ENCODE peak calls at places on chromosomes 6 and 20, in five cellular contexts. V, E, C, Q and N are unnamed samples.

GRCh38 chr20:3039426-3039825 is 4.0 kb upstream of the GNRH2 start:
- DNase-seq in E (no peak), Q (no peak), C (no peak), V (no peak), N (no peak)

GRCh38 chr6:55176958-55177357 is 2.6 kb downstream of the HCRTR2 start:
- DNase-seq in V (no peak), E (peak), C (no peak), Q (no peak), N (no peak)

GRCh38 chr20:46458891-46459750 is 52.7 kb upstream of the ELMO2 start:
- DNase-seq in V (peak), C (no peak), E (no peak), Q (no peak), N (peak)

GRCh38 chr6:37115236-37115894 is 54.6 kb upstream of the PIM1 start:
- DNase-seq in C (no peak), V (no peak), E (no peak), Q (no peak), N (no peak)

GRCh38 chr20:46354920-46355654 is 46.8 kb upstream of the CDH22 start:
- DNase-seq in E (no peak), V (no peak), Q (no peak), C (no peak), N (no peak)

GRCh38 chr6:35411066-35411465 is 41.1 kb upstream of the FANCE start:
- DNase-seq in Q (no peak), V (no peak), E (no peak), C (no peak), N (no peak)

GRCh38 chr6:159117031-159117430 is 52.2 kb upstream of the FNDC1 start:
- DNase-seq in C (no peak), Q (no peak), V (no peak), E (peak), N (no peak)

GRCh38 chr6:53803081-53803860 is 8.5 kb downstream of the LRRC1 start:
- DNase-seq in C (no peak), V (no peak), E (peak), Q (no peak), N (no peak)

GRCh38 chr20:44683263-44684046 is 31.7 kb upstream of the CCN5 start:
- DNase-seq in C (no peak), V (peak), E (no peak), Q (no peak), N (peak)

GRCh38 chr6:104019075-104019474 is 840.6 kb downstream of the HACE1 start:
- DNase-seq in E (no peak), Q (no peak), V (no peak), C (no peak), N (no peak)

GRCh38 chr6:107495196-107495643 is 5.3 kb downstream of the SOBP start:
- DNase-seq in V (no peak), E (no peak), Q (peak), C (peak), N (no peak)

GRCh38 chr6:108002365-108003221 is 44.6 kb upstream of the SEC63 start:
- DNase-seq in V (peak), C (no peak), E (no peak), Q (no peak), N (no peak)

GRCh38 chr20:24989162-24989561 is 3.4 kb downstream of the APMAP start:
- DNase-seq in Q (peak), E (no peak), C (no peak), V (no peak), N (no peak)

GRCh38 chr20:19081937-19082336 is 130.5 kb upstream of the SLC24A3 start:
- DNase-seq in Q (no peak), C (no peak), E (no peak), V (no peak), N (no peak)

GRCh38 chr6:124260337-124260736 is 456.7 kb downstream of the NKAIN2 start:
- DNase-seq in C (no peak), V (no peak), Q (no peak), E (no peak), N (no peak)

GRCh38 chr20:34437330-34437986 is 74.4 kb downstream of the ITCH start:
- DNase-seq in C (no peak), V (no peak), E (peak), Q (no peak), N (no peak)

GRCh38 chr20:40666336-40666735 is 22.7 kb downstream of the MAFB start:
- DNase-seq in Q (no peak), V (no peak), E (no peak), C (no peak), N (no peak)

GRCh38 chr6:55014321-55015088 is 159.8 kb upstream of the HCRTR2 start:
- DNase-seq in E (no peak), V (no peak), C (no peak), Q (no peak), N (no peak)

GRCh38 chr6:53795254-53795701 is 473 bp downstream of the LRRC1 start:
- DNase-seq in C (no peak), Q (no peak), E (no peak), V (no peak), N (no peak)

GRCh38 chr6:168730931-168731716 is 290.1 kb downstream of the SMOC2 start:
- DNase-seq in E (no peak), Q (no peak), C (no peak), V (no peak), N (no peak)

GRCh38 chr20:57905448-57905847 is 195.6 kb upstream of the PMEPA1 start:
- DNase-seq in C (no peak), V (no peak), Q (no peak), E (no peak), N (no peak)

GRCh38 chr6:50815436-50816114 is 3.1 kb upstream of the TFAP2B start:
- DNase-seq in Q (no peak), V (no peak), C (no peak), E (peak), N (no peak)

GRCh38 chr6:2578729-2579128 is 172.0 kb downstream of the MYLK4 start:
- DNase-seq in C (no peak), V (no peak), E (peak), Q (no peak), N (no peak)

GRCh38 chr6:121522771-121523386 is 87.4 kb downstream of the GJA1 start:
- DNase-seq in C (no peak), V (no peak), E (peak), Q (no peak), N (no peak)

GRCh38 chr20:11234181-11234969 is 560.6 kb upstream of the JAG1 start:
- DNase-seq in C (no peak), V (no peak), E (no peak), Q (no peak), N (no peak)

GRCh38 chr20:11232896-11233295 is 559.1 kb upstream of the JAG1 start:
- DNase-seq in E (no peak), V (no peak), Q (no peak), C (no peak), N (no peak)

GRCh38 chr20:11229772-11230171 is 556.0 kb upstream of the JAG1 start:
- DNase-seq in V (no peak), C (peak), Q (peak), E (peak), N (no peak)

GRCh38 chr20:11232249-11232648 is 558.5 kb upstream of the JAG1 start:
- DNase-seq in V (no peak), C (no peak), E (no peak), Q (no peak), N (no peak)

GRCh38 chr20:11231742-11232141 is 557.9 kb upstream of the JAG1 start:
- DNase-seq in C (no peak), Q (no peak), V (no peak), E (no peak), N (no peak)
- TF ChIP-seq CTCF in C (no peak), Q (no peak), V (no peak), E (no peak), N (no peak)

GRCh38 chr6:134740473-134741192 is 209.3 kb downstream of the ALDH8A1 start:
- DNase-seq in E (peak), C (no peak), V (no peak), Q (no peak), N (no peak)

GRCh38 chr6:134744301-134744700 is 205.6 kb downstream of the ALDH8A1 start:
- DNase-seq in V (no peak), E (peak), Q (no peak), C (no peak), N (no peak)

GRCh38 chr6:134739299-134740090 is 210.4 kb downstream of the ALDH8A1 start:
- DNase-seq in E (peak), V (no peak), C (no peak), Q (no peak), N (no peak)

GRCh38 chr6:134738486-134738885 is 211.4 kb downstream of the ALDH8A1 start:
- DNase-seq in E (no peak), Q (no peak), V (no peak), C (no peak), N (no peak)

GRCh38 chr6:134741193-134741521 is 208.7 kb downstream of the ALDH8A1 start:
- DNase-seq in Q (no peak), C (no peak), E (no peak), V (no peak), N (peak)
- TF ChIP-seq CTCF in Q (peak), C (no peak), E (no peak), V (peak), N (no peak)

DNA sequence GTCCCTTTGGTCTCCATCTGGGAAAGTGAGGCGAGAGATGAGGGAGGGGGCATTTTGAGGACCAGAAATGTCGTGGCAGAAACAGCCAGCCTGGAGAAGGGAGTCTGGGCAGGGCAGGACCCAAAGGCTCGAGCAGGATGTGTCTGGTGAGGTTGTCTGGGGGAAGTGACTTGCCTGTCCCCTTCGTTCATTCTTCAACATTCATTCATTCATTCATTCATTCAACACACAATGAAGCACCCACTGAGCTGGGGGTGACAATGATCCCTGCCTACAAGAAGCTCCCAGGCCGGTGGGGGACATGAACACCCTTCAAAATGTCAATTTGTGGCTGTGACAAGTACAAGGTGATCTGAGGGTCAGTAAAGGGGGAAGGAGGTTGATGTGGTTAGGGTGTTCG is 80.6 kb downstream of the CEBPB start:
- DNase-seq in Q (no peak), E (no peak), V (no peak), C (no peak), N (no peak)
- TF ChIP-seq CTCF in Q (no peak), E (no peak), V (no peak), C (no peak), N (no peak)

GRCh38 chr6:41191569-41191968 is 9.4 kb downstream of the TREML2 start:
- DNase-seq in E (no peak), V (peak), C (no peak), Q (no peak), N (peak)
- TF ChIP-seq CTCF in E (peak), V (peak), C (no peak), Q (peak), N (peak)

GRCh38 chr6:139376054-139376355 is 1.6 kb upstream of the CITED2 start:
- DNase-seq in Q (peak), C (no peak), V (no peak), E (peak), N (no peak)

GRCh38 chr6:139374357-139375238 is at the start of gene CITED2:
- DNase-seq in Q (peak), V (peak), E (peak), C (peak), N (peak)

GRCh38 chr6:139373928-139374356 is 506 bp downstream of the CITED2 start:
- DNase-seq in V (no peak), Q (no peak), E (no peak), C (no peak), N (no peak)

GRCh38 chr6:139376604-139377218 is 2.3 kb upstream of the CITED2 start:
- DNase-seq in E (peak), C (peak), Q (no peak), V (no peak), N (no peak)

GRCh38 chr6:139375239-139376053 is 998 bp upstream of the CITED2 start:
- DNase-seq in E (peak), C (peak), Q (peak), V (peak), N (peak)
- TF ChIP-seq CTCF in E (no peak), C (no peak), Q (no peak), V (no peak), N (no peak)

DNA sequence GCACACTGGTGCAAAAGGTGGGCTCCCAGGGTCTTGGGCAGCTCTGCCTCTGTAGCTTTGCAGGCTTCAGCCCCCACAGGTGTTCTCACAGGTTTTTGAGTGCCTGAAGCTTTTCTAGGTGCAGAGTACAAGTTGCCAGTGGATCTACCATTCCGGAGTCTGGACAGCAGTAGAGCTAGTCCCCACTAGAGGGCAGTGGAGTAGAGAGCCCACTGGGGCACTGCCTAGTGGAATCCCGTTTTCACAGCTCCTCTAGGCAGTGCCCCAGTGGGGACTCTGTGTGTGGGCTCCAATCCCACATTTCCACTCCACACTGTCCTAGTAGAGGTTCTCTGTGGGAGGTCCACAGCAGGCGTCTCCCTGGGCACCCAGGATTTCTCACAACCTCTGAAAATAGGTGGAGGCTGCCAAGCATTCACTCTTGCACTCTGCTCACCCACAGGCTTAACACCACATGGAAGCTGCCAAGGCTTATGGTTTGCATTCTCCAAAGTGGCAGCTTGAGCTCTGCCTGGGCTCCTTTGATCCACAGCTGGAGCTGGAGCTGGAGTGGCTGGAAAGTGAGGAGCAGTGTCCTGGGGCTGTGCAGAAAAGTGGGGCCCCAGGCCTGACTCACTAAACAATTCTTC is 86.3 kb upstream of the PROKR2 start:
- DNase-seq in Q (no peak), V (peak), E (no peak), C (no peak), N (peak)
- TF ChIP-seq CTCF in Q (no peak), V (peak), E (peak), C (no peak), N (peak)

DNA sequence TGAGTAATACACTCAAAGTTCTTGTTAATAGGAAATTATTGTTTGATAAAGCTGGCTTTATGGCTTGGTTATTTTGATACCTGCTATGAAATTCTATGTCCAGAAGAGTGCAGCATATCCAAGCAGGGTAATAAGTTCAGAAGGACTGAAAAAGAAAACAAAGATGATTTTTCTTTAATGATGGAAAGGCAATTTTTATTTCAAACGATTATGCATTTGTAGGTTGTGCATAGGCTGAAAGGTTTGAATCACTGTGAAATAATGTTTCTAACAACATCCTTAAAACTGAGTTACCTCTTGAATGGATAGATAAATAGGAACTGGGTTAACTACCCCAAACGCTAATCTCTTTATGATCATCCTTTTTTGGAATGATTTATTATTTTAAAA is 1.4 kb upstream of the MAN1A1 start:
- DNase-seq in C (no peak), Q (no peak), E (peak), V (no peak), N (no peak)
- TF ChIP-seq CTCF in C (peak), Q (peak), E (peak), V (peak), N (no peak)

GRCh38 chr20:11350126-11351005 is 567.3 kb upstream of the BTBD3 start:
- DNase-seq in V (peak), C (peak), E (peak), Q (no peak), N (no peak)
- TF ChIP-seq CTCF in V (no peak), C (no peak), E (no peak), Q (no peak), N (no peak)